ENCODE peak calls at places on chromosomes 2 and 18, in eight cellular contexts. One of them, this sample, is unnamed.

GRCh38 chr2:186919272-186919671 is 70.3 kb upstream of the ZSWIM2 start:
- DNase-seq in ureter: no peak
- DNase-seq in ELR: peak; percentile 92
- DNase-seq in stimulated activated CD4-positive, alpha-beta T cell treated with anti-CD3 and anti-CD28 coated beads, Interleukin-15, amount 100 ng/mL, for 24 hours: no peak
- DNase-seq in stimulated activated CD8-positive, alpha-beta memory T cell treated with anti-CD3 and anti-CD28 coated beads, Interleukin-7, amount 100 ng/mL, for 4 hours: no peak
- DNase-seq in activated CD4-positive, CD25-positive, alpha-beta regulatory T cell treated with anti-CD3 and anti-CD28 coated beads, Interleukin-2, amount 50 U/mL, for 16 hours: no peak
- DNase-seq in smooth muscle cell of the brain vasculature: peak; percentile 36
- DNase-seq in AG04449: peak; percentile 29
- DNase-seq in this sample: peak; percentile 68

GRCh38 chr2:157931542-157931941 is 55.4 kb upstream of the ACVR1 start:
- DNase-seq in activated CD4-positive, CD25-positive, alpha-beta regulatory T cell treated with anti-CD3 and anti-CD28 coated beads, Interleukin-2, amount 50 U/mL, for 16 hours: no peak
- DNase-seq in ELR: no peak
- DNase-seq in stimulated activated CD4-positive, alpha-beta T cell treated with anti-CD3 and anti-CD28 coated beads, Interleukin-15, amount 100 ng/mL, for 24 hours: no peak
- DNase-seq in ureter: no peak
- DNase-seq in smooth muscle cell of the brain vasculature: no peak
- DNase-seq in stimulated activated CD8-positive, alpha-beta memory T cell treated with anti-CD3 and anti-CD28 coated beads, Interleukin-7, amount 100 ng/mL, for 4 hours: no peak
- DNase-seq in AG04449: no peak
- DNase-seq in this sample: no peak

GRCh38 chr2:163656622-163657021 is 79.2 kb downstream of the FIGN start:
- DNase-seq in stimulated activated CD8-positive, alpha-beta memory T cell treated with anti-CD3 and anti-CD28 coated beads, Interleukin-7, amount 100 ng/mL, for 4 hours: no peak
- DNase-seq in ureter: no peak
- DNase-seq in AG04449: no peak
- DNase-seq in ELR: no peak
- DNase-seq in activated CD4-positive, CD25-positive, alpha-beta regulatory T cell treated with anti-CD3 and anti-CD28 coated beads, Interleukin-2, amount 50 U/mL, for 16 hours: no peak
- DNase-seq in smooth muscle cell of the brain vasculature: no peak
- DNase-seq in stimulated activated CD4-positive, alpha-beta T cell treated with anti-CD3 and anti-CD28 coated beads, Interleukin-15, amount 100 ng/mL, for 24 hours: no peak
- DNase-seq in this sample: no peak

GRCh38 chr2:10161961-10162441 is 39.5 kb downstream of the RRM2 start:
- DNase-seq in ureter: no peak
- DNase-seq in activated CD4-positive, CD25-positive, alpha-beta regulatory T cell treated with anti-CD3 and anti-CD28 coated beads, Interleukin-2, amount 50 U/mL, for 16 hours: no peak
- DNase-seq in stimulated activated CD4-positive, alpha-beta T cell treated with anti-CD3 and anti-CD28 coated beads, Interleukin-15, amount 100 ng/mL, for 24 hours: peak; percentile 44
- DNase-seq in AG04449: no peak
- DNase-seq in smooth muscle cell of the brain vasculature: no peak
- DNase-seq in stimulated activated CD8-positive, alpha-beta memory T cell treated with anti-CD3 and anti-CD28 coated beads, Interleukin-7, amount 100 ng/mL, for 4 hours: no peak
- DNase-seq in ELR: peak; percentile 23
- DNase-seq in this sample: no peak

GRCh38 chr2:149894760-149895159 is 307.2 kb upstream of the MMADHC start:
- DNase-seq in ureter: no peak
- DNase-seq in AG04449: peak; percentile 31
- DNase-seq in stimulated activated CD4-positive, alpha-beta T cell treated with anti-CD3 and anti-CD28 coated beads, Interleukin-15, amount 100 ng/mL, for 24 hours: no peak
- DNase-seq in smooth muscle cell of the brain vasculature: no peak
- DNase-seq in activated CD4-positive, CD25-positive, alpha-beta regulatory T cell treated with anti-CD3 and anti-CD28 coated beads, Interleukin-2, amount 50 U/mL, for 16 hours: no peak
- DNase-seq in stimulated activated CD8-positive, alpha-beta memory T cell treated with anti-CD3 and anti-CD28 coated beads, Interleukin-7, amount 100 ng/mL, for 4 hours: no peak
- DNase-seq in ELR: no peak
- DNase-seq in this sample: no peak

GRCh38 chr2:8627692-8628085 is 54.2 kb upstream of the ID2 start:
- DNase-seq in activated CD4-positive, CD25-positive, alpha-beta regulatory T cell treated with anti-CD3 and anti-CD28 coated beads, Interleukin-2, amount 50 U/mL, for 16 hours: no peak
- DNase-seq in AG04449: no peak
- DNase-seq in ELR: no peak
- DNase-seq in stimulated activated CD8-positive, alpha-beta memory T cell treated with anti-CD3 and anti-CD28 coated beads, Interleukin-7, amount 100 ng/mL, for 4 hours: no peak
- DNase-seq in stimulated activated CD4-positive, alpha-beta T cell treated with anti-CD3 and anti-CD28 coated beads, Interleukin-15, amount 100 ng/mL, for 24 hours: no peak
- DNase-seq in ureter: no peak
- DNase-seq in smooth muscle cell of the brain vasculature: no peak
- DNase-seq in this sample: no peak

GRCh38 chr18:56021814-56022205 is 433.8 kb upstream of the TCF4 start:
- DNase-seq in ureter: no peak
- DNase-seq in stimulated activated CD8-positive, alpha-beta memory T cell treated with anti-CD3 and anti-CD28 coated beads, Interleukin-7, amount 100 ng/mL, for 4 hours: no peak
- DNase-seq in activated CD4-positive, CD25-positive, alpha-beta regulatory T cell treated with anti-CD3 and anti-CD28 coated beads, Interleukin-2, amount 50 U/mL, for 16 hours: no peak
- DNase-seq in smooth muscle cell of the brain vasculature: no peak
- DNase-seq in stimulated activated CD4-positive, alpha-beta T cell treated with anti-CD3 and anti-CD28 coated beads, Interleukin-15, amount 100 ng/mL, for 24 hours: no peak
- DNase-seq in AG04449: no peak
- DNase-seq in ELR: no peak
- DNase-seq in this sample: no peak

GRCh38 chr2:159711562-159712193 is 628 bp upstream of the MARCHF7 start:
- DNase-seq in ELR: no peak
- DNase-seq in stimulated activated CD8-positive, alpha-beta memory T cell treated with anti-CD3 and anti-CD28 coated beads, Interleukin-7, amount 100 ng/mL, for 4 hours: no peak
- DNase-seq in smooth muscle cell of the brain vasculature: no peak
- DNase-seq in stimulated activated CD4-positive, alpha-beta T cell treated with anti-CD3 and anti-CD28 coated beads, Interleukin-15, amount 100 ng/mL, for 24 hours: no peak
- DNase-seq in AG04449: no peak
- DNase-seq in ureter: no peak
- DNase-seq in activated CD4-positive, CD25-positive, alpha-beta regulatory T cell treated with anti-CD3 and anti-CD28 coated beads, Interleukin-2, amount 50 U/mL, for 16 hours: no peak
- DNase-seq in this sample: no peak

GRCh38 chr2:219230201-219230540 is 565 bp downstream of the ANKZF1 start:
- DNase-seq in ureter: no peak
- DNase-seq in smooth muscle cell of the brain vasculature: no peak
- DNase-seq in stimulated activated CD8-positive, alpha-beta memory T cell treated with anti-CD3 and anti-CD28 coated beads, Interleukin-7, amount 100 ng/mL, for 4 hours: no peak
- DNase-seq in ELR: peak; percentile 74
- DNase-seq in activated CD4-positive, CD25-positive, alpha-beta regulatory T cell treated with anti-CD3 and anti-CD28 coated beads, Interleukin-2, amount 50 U/mL, for 16 hours: no peak
- DNase-seq in stimulated activated CD4-positive, alpha-beta T cell treated with anti-CD3 and anti-CD28 coated beads, Interleukin-15, amount 100 ng/mL, for 24 hours: peak; percentile 80
- DNase-seq in AG04449: no peak
- DNase-seq in this sample: no peak

GRCh38 chr18:75478996-75479870 is 51.7 kb upstream of the SMIM21 start:
- DNase-seq in stimulated activated CD4-positive, alpha-beta T cell treated with anti-CD3 and anti-CD28 coated beads, Interleukin-15, amount 100 ng/mL, for 24 hours: no peak
- DNase-seq in smooth muscle cell of the brain vasculature: no peak
- DNase-seq in ureter: no peak
- DNase-seq in activated CD4-positive, CD25-positive, alpha-beta regulatory T cell treated with anti-CD3 and anti-CD28 coated beads, Interleukin-2, amount 50 U/mL, for 16 hours: no peak
- DNase-seq in ELR: peak; percentile 73
- DNase-seq in AG04449: no peak
- DNase-seq in stimulated activated CD8-positive, alpha-beta memory T cell treated with anti-CD3 and anti-CD28 coated beads, Interleukin-7, amount 100 ng/mL, for 4 hours: no peak
- DNase-seq in this sample: peak; percentile 36

GRCh38 chr18:7808992-7809391 is 241.9 kb downstream of the PTPRM start:
- DNase-seq in AG04449: no peak
- DNase-seq in ureter: no peak
- DNase-seq in activated CD4-positive, CD25-positive, alpha-beta regulatory T cell treated with anti-CD3 and anti-CD28 coated beads, Interleukin-2, amount 50 U/mL, for 16 hours: no peak
- DNase-seq in stimulated activated CD4-positive, alpha-beta T cell treated with anti-CD3 and anti-CD28 coated beads, Interleukin-15, amount 100 ng/mL, for 24 hours: no peak
- DNase-seq in smooth muscle cell of the brain vasculature: no peak
- DNase-seq in ELR: no peak
- DNase-seq in stimulated activated CD8-positive, alpha-beta memory T cell treated with anti-CD3 and anti-CD28 coated beads, Interleukin-7, amount 100 ng/mL, for 4 hours: no peak
- DNase-seq in this sample: no peak

GRCh38 chr18:45834303-45834702 is 8.8 kb downstream of the SIGLEC15 start:
- DNase-seq in AG04449: no peak
- DNase-seq in activated CD4-positive, CD25-positive, alpha-beta regulatory T cell treated with anti-CD3 and anti-CD28 coated beads, Interleukin-2, amount 50 U/mL, for 16 hours: no peak
- DNase-seq in stimulated activated CD4-positive, alpha-beta T cell treated with anti-CD3 and anti-CD28 coated beads, Interleukin-15, amount 100 ng/mL, for 24 hours: no peak
- DNase-seq in ELR: no peak
- DNase-seq in ureter: no peak
- DNase-seq in smooth muscle cell of the brain vasculature: no peak
- DNase-seq in stimulated activated CD8-positive, alpha-beta memory T cell treated with anti-CD3 and anti-CD28 coated beads, Interleukin-7, amount 100 ng/mL, for 4 hours: no peak
- DNase-seq in this sample: no peak

GRCh38 chr2:142037744-142038143 is 93.1 kb downstream of the LRP1B start:
- DNase-seq in ureter: no peak
- DNase-seq in stimulated activated CD8-positive, alpha-beta memory T cell treated with anti-CD3 and anti-CD28 coated beads, Interleukin-7, amount 100 ng/mL, for 4 hours: no peak
- DNase-seq in smooth muscle cell of the brain vasculature: peak; percentile 9
- DNase-seq in stimulated activated CD4-positive, alpha-beta T cell treated with anti-CD3 and anti-CD28 coated beads, Interleukin-15, amount 100 ng/mL, for 24 hours: no peak
- DNase-seq in ELR: peak; percentile 53
- DNase-seq in AG04449: no peak
- DNase-seq in activated CD4-positive, CD25-positive, alpha-beta regulatory T cell treated with anti-CD3 and anti-CD28 coated beads, Interleukin-2, amount 50 U/mL, for 16 hours: no peak
- DNase-seq in this sample: no peak

GRCh38 chr2:163601377-163601776 is 134.4 kb downstream of the FIGN start:
- DNase-seq in smooth muscle cell of the brain vasculature: no peak
- DNase-seq in ELR: peak; percentile 46
- DNase-seq in ureter: no peak
- DNase-seq in AG04449: no peak
- DNase-seq in stimulated activated CD4-positive, alpha-beta T cell treated with anti-CD3 and anti-CD28 coated beads, Interleukin-15, amount 100 ng/mL, for 24 hours: no peak
- DNase-seq in activated CD4-positive, CD25-positive, alpha-beta regulatory T cell treated with anti-CD3 and anti-CD28 coated beads, Interleukin-2, amount 50 U/mL, for 16 hours: no peak
- DNase-seq in stimulated activated CD8-positive, alpha-beta memory T cell treated with anti-CD3 and anti-CD28 coated beads, Interleukin-7, amount 100 ng/mL, for 4 hours: no peak
- DNase-seq in this sample: no peak

GRCh38 chr2:199690225-199690624 is 160.8 kb downstream of the FTCDNL1 start:
- DNase-seq in ELR: no peak
- DNase-seq in ureter: no peak
- DNase-seq in activated CD4-positive, CD25-positive, alpha-beta regulatory T cell treated with anti-CD3 and anti-CD28 coated beads, Interleukin-2, amount 50 U/mL, for 16 hours: no peak
- DNase-seq in stimulated activated CD8-positive, alpha-beta memory T cell treated with anti-CD3 and anti-CD28 coated beads, Interleukin-7, amount 100 ng/mL, for 4 hours: no peak
- DNase-seq in AG04449: no peak
- DNase-seq in smooth muscle cell of the brain vasculature: no peak
- DNase-seq in stimulated activated CD4-positive, alpha-beta T cell treated with anti-CD3 and anti-CD28 coated beads, Interleukin-15, amount 100 ng/mL, for 24 hours: no peak
- DNase-seq in this sample: no peak

GRCh38 chr2:64982932-64983331 is 6.3 kb upstream of the SLC1A4 start:
- DNase-seq in ELR: no peak
- DNase-seq in stimulated activated CD4-positive, alpha-beta T cell treated with anti-CD3 and anti-CD28 coated beads, Interleukin-15, amount 100 ng/mL, for 24 hours: no peak
- DNase-seq in AG04449: no peak
- DNase-seq in activated CD4-positive, CD25-positive, alpha-beta regulatory T cell treated with anti-CD3 and anti-CD28 coated beads, Interleukin-2, amount 50 U/mL, for 16 hours: no peak
- DNase-seq in smooth muscle cell of the brain vasculature: no peak
- DNase-seq in stimulated activated CD8-positive, alpha-beta memory T cell treated with anti-CD3 and anti-CD28 coated beads, Interleukin-7, amount 100 ng/mL, for 4 hours: no peak
- DNase-seq in ureter: no peak
- DNase-seq in this sample: no peak

GRCh38 chr18:79692056-79692455 is 12.5 kb downstream of the CTDP1 start:
- DNase-seq in ureter: no peak
- DNase-seq in stimulated activated CD4-positive, alpha-beta T cell treated with anti-CD3 and anti-CD28 coated beads, Interleukin-15, amount 100 ng/mL, for 24 hours: no peak
- DNase-seq in smooth muscle cell of the brain vasculature: no peak
- DNase-seq in AG04449: no peak
- DNase-seq in stimulated activated CD8-positive, alpha-beta memory T cell treated with anti-CD3 and anti-CD28 coated beads, Interleukin-7, amount 100 ng/mL, for 4 hours: no peak
- DNase-seq in ELR: no peak
- DNase-seq in activated CD4-positive, CD25-positive, alpha-beta regulatory T cell treated with anti-CD3 and anti-CD28 coated beads, Interleukin-2, amount 50 U/mL, for 16 hours: no peak
- DNase-seq in this sample: no peak

GRCh38 chr18:49094979-49095632 is 144.3 kb upstream of the SMAD7 start:
- DNase-seq in activated CD4-positive, CD25-positive, alpha-beta regulatory T cell treated with anti-CD3 and anti-CD28 coated beads, Interleukin-2, amount 50 U/mL, for 16 hours: no peak
- DNase-seq in stimulated activated CD8-positive, alpha-beta memory T cell treated with anti-CD3 and anti-CD28 coated beads, Interleukin-7, amount 100 ng/mL, for 4 hours: no peak
- DNase-seq in stimulated activated CD4-positive, alpha-beta T cell treated with anti-CD3 and anti-CD28 coated beads, Interleukin-15, amount 100 ng/mL, for 24 hours: no peak
- DNase-seq in ureter: no peak
- DNase-seq in AG04449: peak; percentile 54
- DNase-seq in ELR: peak; percentile 90
- DNase-seq in smooth muscle cell of the brain vasculature: peak; percentile 33
- DNase-seq in this sample: no peak

GRCh38 chr2:176561706-176562105 is 292.5 kb downstream of the MTX2 start:
- DNase-seq in activated CD4-positive, CD25-positive, alpha-beta regulatory T cell treated with anti-CD3 and anti-CD28 coated beads, Interleukin-2, amount 50 U/mL, for 16 hours: no peak
- DNase-seq in ureter: no peak
- DNase-seq in ELR: peak; percentile 17
- DNase-seq in stimulated activated CD8-positive, alpha-beta memory T cell treated with anti-CD3 and anti-CD28 coated beads, Interleukin-7, amount 100 ng/mL, for 4 hours: no peak
- DNase-seq in smooth muscle cell of the brain vasculature: no peak
- DNase-seq in stimulated activated CD4-positive, alpha-beta T cell treated with anti-CD3 and anti-CD28 coated beads, Interleukin-15, amount 100 ng/mL, for 24 hours: no peak
- DNase-seq in AG04449: no peak
- DNase-seq in this sample: no peak

GRCh38 chr2:172513935-172514586 is 41.8 kb upstream of the PDK1 start:
- DNase-seq in stimulated activated CD4-positive, alpha-beta T cell treated with anti-CD3 and anti-CD28 coated beads, Interleukin-15, amount 100 ng/mL, for 24 hours: no peak
- DNase-seq in smooth muscle cell of the brain vasculature: no peak
- DNase-seq in ELR: no peak
- DNase-seq in stimulated activated CD8-positive, alpha-beta memory T cell treated with anti-CD3 and anti-CD28 coated beads, Interleukin-7, amount 100 ng/mL, for 4 hours: no peak
- DNase-seq in AG04449: no peak
- DNase-seq in ureter: no peak
- DNase-seq in activated CD4-positive, CD25-positive, alpha-beta regulatory T cell treated with anti-CD3 and anti-CD28 coated beads, Interleukin-2, amount 50 U/mL, for 16 hours: no peak
- DNase-seq in this sample: no peak

GRCh38 chr2:181177376-181177775 is 197.0 kb downstream of the UBE2E3 start:
- DNase-seq in AG04449: no peak
- DNase-seq in stimulated activated CD8-positive, alpha-beta memory T cell treated with anti-CD3 and anti-CD28 coated beads, Interleukin-7, amount 100 ng/mL, for 4 hours: no peak
- DNase-seq in activated CD4-positive, CD25-positive, alpha-beta regulatory T cell treated with anti-CD3 and anti-CD28 coated beads, Interleukin-2, amount 50 U/mL, for 16 hours: no peak
- DNase-seq in stimulated activated CD4-positive, alpha-beta T cell treated with anti-CD3 and anti-CD28 coated beads, Interleukin-15, amount 100 ng/mL, for 24 hours: no peak
- DNase-seq in smooth muscle cell of the brain vasculature: no peak
- DNase-seq in ELR: no peak
- DNase-seq in ureter: no peak
- DNase-seq in this sample: no peak

GRCh38 chr18:23844991-23845680 is 155.9 kb downstream of the LAMA3 start:
- DNase-seq in activated CD4-positive, CD25-positive, alpha-beta regulatory T cell treated with anti-CD3 and anti-CD28 coated beads, Interleukin-2, amount 50 U/mL, for 16 hours: no peak
- DNase-seq in ELR: peak; percentile 50
- DNase-seq in stimulated activated CD8-positive, alpha-beta memory T cell treated with anti-CD3 and anti-CD28 coated beads, Interleukin-7, amount 100 ng/mL, for 4 hours: no peak
- DNase-seq in AG04449: no peak
- DNase-seq in smooth muscle cell of the brain vasculature: no peak
- DNase-seq in stimulated activated CD4-positive, alpha-beta T cell treated with anti-CD3 and anti-CD28 coated beads, Interleukin-15, amount 100 ng/mL, for 24 hours: no peak
- DNase-seq in ureter: peak; percentile 29
- DNase-seq in this sample: no peak

GRCh38 chr18:73827801-73828200 is 319.8 kb downstream of the FBXO15 start:
- DNase-seq in activated CD4-positive, CD25-positive, alpha-beta regulatory T cell treated with anti-CD3 and anti-CD28 coated beads, Interleukin-2, amount 50 U/mL, for 16 hours: no peak
- DNase-seq in stimulated activated CD4-positive, alpha-beta T cell treated with anti-CD3 and anti-CD28 coated beads, Interleukin-15, amount 100 ng/mL, for 24 hours: no peak
- DNase-seq in ureter: no peak
- DNase-seq in AG04449: no peak
- DNase-seq in stimulated activated CD8-positive, alpha-beta memory T cell treated with anti-CD3 and anti-CD28 coated beads, Interleukin-7, amount 100 ng/mL, for 4 hours: no peak
- DNase-seq in smooth muscle cell of the brain vasculature: no peak
- DNase-seq in ELR: no peak
- DNase-seq in this sample: no peak

GRCh38 chr18:77004555-77005380 is 127.8 kb downstream of the MBP start:
- DNase-seq in smooth muscle cell of the brain vasculature: no peak
- DNase-seq in stimulated activated CD4-positive, alpha-beta T cell treated with anti-CD3 and anti-CD28 coated beads, Interleukin-15, amount 100 ng/mL, for 24 hours: peak; percentile 15
- DNase-seq in AG04449: no peak
- DNase-seq in ureter: no peak
- DNase-seq in stimulated activated CD8-positive, alpha-beta memory T cell treated with anti-CD3 and anti-CD28 coated beads, Interleukin-7, amount 100 ng/mL, for 4 hours: no peak
- DNase-seq in ELR: no peak
- DNase-seq in activated CD4-positive, CD25-positive, alpha-beta regulatory T cell treated with anti-CD3 and anti-CD28 coated beads, Interleukin-2, amount 50 U/mL, for 16 hours: no peak
- DNase-seq in this sample: no peak

GRCh38 chr2:41878056-41878455 is 169.8 kb upstream of the PKDCC start:
- DNase-seq in ureter: no peak
- DNase-seq in smooth muscle cell of the brain vasculature: no peak
- DNase-seq in activated CD4-positive, CD25-positive, alpha-beta regulatory T cell treated with anti-CD3 and anti-CD28 coated beads, Interleukin-2, amount 50 U/mL, for 16 hours: no peak
- DNase-seq in ELR: no peak
- DNase-seq in stimulated activated CD4-positive, alpha-beta T cell treated with anti-CD3 and anti-CD28 coated beads, Interleukin-15, amount 100 ng/mL, for 24 hours: no peak
- DNase-seq in stimulated activated CD8-positive, alpha-beta memory T cell treated with anti-CD3 and anti-CD28 coated beads, Interleukin-7, amount 100 ng/mL, for 4 hours: no peak
- DNase-seq in AG04449: no peak
- DNase-seq in this sample: no peak

GRCh38 chr2:191622374-191623320 is 55.3 kb upstream of the NABP1 start:
- DNase-seq in smooth muscle cell of the brain vasculature: no peak
- DNase-seq in ELR: no peak
- DNase-seq in AG04449: no peak
- DNase-seq in stimulated activated CD8-positive, alpha-beta memory T cell treated with anti-CD3 and anti-CD28 coated beads, Interleukin-7, amount 100 ng/mL, for 4 hours: no peak
- DNase-seq in ureter: no peak
- DNase-seq in activated CD4-positive, CD25-positive, alpha-beta regulatory T cell treated with anti-CD3 and anti-CD28 coated beads, Interleukin-2, amount 50 U/mL, for 16 hours: no peak
- DNase-seq in stimulated activated CD4-positive, alpha-beta T cell treated with anti-CD3 and anti-CD28 coated beads, Interleukin-15, amount 100 ng/mL, for 24 hours: peak; percentile 19
- DNase-seq in this sample: no peak

GRCh38 chr2:139828011-139828410 is 1047.8 kb upstream of the NXPH2 start:
- DNase-seq in activated CD4-positive, CD25-positive, alpha-beta regulatory T cell treated with anti-CD3 and anti-CD28 coated beads, Interleukin-2, amount 50 U/mL, for 16 hours: no peak
- DNase-seq in AG04449: no peak
- DNase-seq in stimulated activated CD8-positive, alpha-beta memory T cell treated with anti-CD3 and anti-CD28 coated beads, Interleukin-7, amount 100 ng/mL, for 4 hours: no peak
- DNase-seq in smooth muscle cell of the brain vasculature: no peak
- DNase-seq in stimulated activated CD4-positive, alpha-beta T cell treated with anti-CD3 and anti-CD28 coated beads, Interleukin-15, amount 100 ng/mL, for 24 hours: no peak
- DNase-seq in ELR: no peak
- DNase-seq in ureter: no peak
- DNase-seq in this sample: no peak

GRCh38 chr18:42229211-42230210 is 274.5 kb downstream of the PIK3C3 start:
- DNase-seq in ELR: no peak
- DNase-seq in activated CD4-positive, CD25-positive, alpha-beta regulatory T cell treated with anti-CD3 and anti-CD28 coated beads, Interleukin-2, amount 50 U/mL, for 16 hours: no peak
- DNase-seq in stimulated activated CD4-positive, alpha-beta T cell treated with anti-CD3 and anti-CD28 coated beads, Interleukin-15, amount 100 ng/mL, for 24 hours: no peak
- DNase-seq in ureter: no peak
- DNase-seq in smooth muscle cell of the brain vasculature: no peak
- DNase-seq in stimulated activated CD8-positive, alpha-beta memory T cell treated with anti-CD3 and anti-CD28 coated beads, Interleukin-7, amount 100 ng/mL, for 4 hours: no peak
- DNase-seq in AG04449: no peak
- DNase-seq in this sample: no peak

GRCh38 chr18:43115076-43116035 is at the start of gene RIT2:
- DNase-seq in stimulated activated CD4-positive, alpha-beta T cell treated with anti-CD3 and anti-CD28 coated beads, Interleukin-15, amount 100 ng/mL, for 24 hours: no peak
- DNase-seq in activated CD4-positive, CD25-positive, alpha-beta regulatory T cell treated with anti-CD3 and anti-CD28 coated beads, Interleukin-2, amount 50 U/mL, for 16 hours: no peak
- DNase-seq in smooth muscle cell of the brain vasculature: no peak
- DNase-seq in AG04449: no peak
- DNase-seq in stimulated activated CD8-positive, alpha-beta memory T cell treated with anti-CD3 and anti-CD28 coated beads, Interleukin-7, amount 100 ng/mL, for 4 hours: no peak
- DNase-seq in ureter: no peak
- DNase-seq in ELR: no peak
- DNase-seq in this sample: no peak

GRCh38 chr2:129813404-129813803 is 166.1 kb upstream of the RAB6C start:
- DNase-seq in ELR: no peak
- DNase-seq in activated CD4-positive, CD25-positive, alpha-beta regulatory T cell treated with anti-CD3 and anti-CD28 coated beads, Interleukin-2, amount 50 U/mL, for 16 hours: no peak
- DNase-seq in AG04449: no peak
- DNase-seq in stimulated activated CD4-positive, alpha-beta T cell treated with anti-CD3 and anti-CD28 coated beads, Interleukin-15, amount 100 ng/mL, for 24 hours: no peak
- DNase-seq in stimulated activated CD8-positive, alpha-beta memory T cell treated with anti-CD3 and anti-CD28 coated beads, Interleukin-7, amount 100 ng/mL, for 4 hours: no peak
- DNase-seq in smooth muscle cell of the brain vasculature: no peak
- DNase-seq in ureter: no peak
- DNase-seq in this sample: no peak

GRCh38 chr18:49581369-49581768 is 19.5 kb downstream of the LIPG start:
- DNase-seq in ureter: no peak
- DNase-seq in stimulated activated CD4-positive, alpha-beta T cell treated with anti-CD3 and anti-CD28 coated beads, Interleukin-15, amount 100 ng/mL, for 24 hours: no peak
- DNase-seq in ELR: no peak
- DNase-seq in stimulated activated CD8-positive, alpha-beta memory T cell treated with anti-CD3 and anti-CD28 coated beads, Interleukin-7, amount 100 ng/mL, for 4 hours: no peak
- DNase-seq in smooth muscle cell of the brain vasculature: no peak
- DNase-seq in AG04449: no peak
- DNase-seq in activated CD4-positive, CD25-positive, alpha-beta regulatory T cell treated with anti-CD3 and anti-CD28 coated beads, Interleukin-2, amount 50 U/mL, for 16 hours: no peak
- DNase-seq in this sample: no peak

GRCh38 chr2:69099541-69099940 is 86.6 kb downstream of the ANTXR1 start:
- DNase-seq in AG04449: no peak
- DNase-seq in stimulated activated CD8-positive, alpha-beta memory T cell treated with anti-CD3 and anti-CD28 coated beads, Interleukin-7, amount 100 ng/mL, for 4 hours: no peak
- DNase-seq in smooth muscle cell of the brain vasculature: no peak
- DNase-seq in stimulated activated CD4-positive, alpha-beta T cell treated with anti-CD3 and anti-CD28 coated beads, Interleukin-15, amount 100 ng/mL, for 24 hours: no peak
- DNase-seq in ureter: no peak
- DNase-seq in activated CD4-positive, CD25-positive, alpha-beta regulatory T cell treated with anti-CD3 and anti-CD28 coated beads, Interleukin-2, amount 50 U/mL, for 16 hours: no peak
- DNase-seq in ELR: peak; percentile 53
- DNase-seq in this sample: no peak

GRCh38 chr2:117845304-117845703 is 30.8 kb downstream of the DDX18 start:
- DNase-seq in stimulated activated CD4-positive, alpha-beta T cell treated with anti-CD3 and anti-CD28 coated beads, Interleukin-15, amount 100 ng/mL, for 24 hours: no peak
- DNase-seq in stimulated activated CD8-positive, alpha-beta memory T cell treated with anti-CD3 and anti-CD28 coated beads, Interleukin-7, amount 100 ng/mL, for 4 hours: no peak
- DNase-seq in AG04449: no peak
- DNase-seq in smooth muscle cell of the brain vasculature: no peak
- DNase-seq in activated CD4-positive, CD25-positive, alpha-beta regulatory T cell treated with anti-CD3 and anti-CD28 coated beads, Interleukin-2, amount 50 U/mL, for 16 hours: no peak
- DNase-seq in ELR: no peak
- DNase-seq in ureter: no peak
- DNase-seq in this sample: no peak

GRCh38 chr2:11752906-11753305 is 6.5 kb downstream of the LPIN1 start:
- DNase-seq in ureter: no peak
- DNase-seq in stimulated activated CD8-positive, alpha-beta memory T cell treated with anti-CD3 and anti-CD28 coated beads, Interleukin-7, amount 100 ng/mL, for 4 hours: no peak
- DNase-seq in AG04449: no peak
- DNase-seq in smooth muscle cell of the brain vasculature: no peak
- DNase-seq in activated CD4-positive, CD25-positive, alpha-beta regulatory T cell treated with anti-CD3 and anti-CD28 coated beads, Interleukin-2, amount 50 U/mL, for 16 hours: no peak
- DNase-seq in stimulated activated CD4-positive, alpha-beta T cell treated with anti-CD3 and anti-CD28 coated beads, Interleukin-15, amount 100 ng/mL, for 24 hours: no peak
- DNase-seq in ELR: no peak
- DNase-seq in this sample: no peak

This sample was measured in glomerular endothelial cell.